ENCODE peak calls at places on chromosomes 6 and 20, in nine cellular contexts. J, V, Q, F, D, X, C, O and B are unnamed samples.
A peak's percentile ranks its signal among the peaks of the same experiment; 100 is the strongest.

GRCh38 chr20:278607-279571 is 11.7 kb downstream of the C20orf96 start:
- DNase-seq in X (no peak), V (no peak), Q (no peak), C (peak; percentile 53), D (no peak), J (no peak), F (no peak), O (peak; percentile 28), B (no peak)

GRCh38 chr20:63495771-63496403 is 3.0 kb downstream of the EEF1A2 start:
- DNase-seq in V (peak; percentile 78), X (peak; percentile 57), F (peak; percentile 44), J (peak; percentile 43), D (no peak), O (peak; percentile 72), C (peak; percentile 65), Q (peak; percentile 79), B (peak; percentile 74)

GRCh38 chr6:43304361-43304760 is 4.3 kb downstream of the CRIP3 start:
- DNase-seq in O (no peak), Q (no peak), C (no peak), X (no peak), F (no peak), J (no peak), V (no peak), D (no peak), B (no peak)

GRCh38 chr20:62760536-62761057 is 35.7 kb upstream of the MRGBP start:
- DNase-seq in D (no peak), O (no peak), Q (no peak), F (no peak), V (peak; percentile 33), C (no peak), X (no peak), J (no peak), B (no peak)

GRCh38 chr6:75601608-75602163 is at the start of gene SENP6:
- DNase-seq in V (peak; percentile 89), Q (peak; percentile 75), X (peak; percentile 73), O (peak; percentile 79), C (peak; percentile 85), F (peak; percentile 86), D (peak; percentile 27), J (peak; percentile 76), B (peak; percentile 69)

GRCh38 chr20:45433316-45433715 is 17.4 kb downstream of the PIGT start:
- DNase-seq in X (no peak), V (no peak), Q (no peak), O (no peak), F (no peak), D (no peak), J (peak; percentile 95), C (peak; percentile 81), B (no peak)

GRCh38 chr20:38485041-38485440 is 12.4 kb downstream of the RALGAPB start:
- DNase-seq in D (no peak), O (no peak), C (no peak), J (no peak), V (no peak), F (peak; percentile 56), Q (no peak), X (no peak), B (no peak)

GRCh38 chr6:154408906-154409500 is 52.4 kb upstream of the IPCEF1 start:
- DNase-seq in X (no peak), V (no peak), C (no peak), Q (no peak), O (peak; percentile 21), F (peak; percentile 65), J (peak; percentile 75), D (no peak), B (no peak)

GRCh38 chr6:111846511-111847409 is 26.5 kb downstream of the FYN start:
- DNase-seq in F (no peak), D (no peak), X (no peak), Q (no peak), V (no peak), C (peak; percentile 66), J (no peak), O (peak; percentile 78), B (no peak)

GRCh38 chr6:166289181-166290061 is 18.8 kb downstream of the PRR18 start:
- DNase-seq in V (no peak), C (no peak), X (no peak), F (no peak), D (no peak), O (no peak), Q (no peak), J (no peak), B (no peak)

GRCh38 chr20:1774479-1774878 is 116.9 kb upstream of the SIRPG start:
- DNase-seq in J (no peak), X (no peak), F (no peak), O (no peak), D (no peak), V (no peak), Q (no peak), C (no peak), B (no peak)

GRCh38 chr20:60048634-60049578 is 90.7 kb downstream of the CDH26 start:
- DNase-seq in Q (no peak), C (no peak), O (no peak), J (no peak), V (no peak), D (no peak), F (no peak), X (no peak), B (no peak)

GRCh38 chr20:47438464-47439381 is 63.0 kb upstream of the NCOA3 start:
- DNase-seq in V (no peak), O (no peak), C (no peak), Q (no peak), D (peak; percentile 33), J (no peak), X (peak; percentile 5), F (no peak), B (no peak)

GRCh38 chr20:38610521-38610920 is 8.9 kb downstream of the ARHGAP40 start:
- DNase-seq in J (no peak), D (no peak), V (no peak), Q (no peak), X (no peak), F (no peak), C (no peak), O (no peak), B (no peak)

DNA sequence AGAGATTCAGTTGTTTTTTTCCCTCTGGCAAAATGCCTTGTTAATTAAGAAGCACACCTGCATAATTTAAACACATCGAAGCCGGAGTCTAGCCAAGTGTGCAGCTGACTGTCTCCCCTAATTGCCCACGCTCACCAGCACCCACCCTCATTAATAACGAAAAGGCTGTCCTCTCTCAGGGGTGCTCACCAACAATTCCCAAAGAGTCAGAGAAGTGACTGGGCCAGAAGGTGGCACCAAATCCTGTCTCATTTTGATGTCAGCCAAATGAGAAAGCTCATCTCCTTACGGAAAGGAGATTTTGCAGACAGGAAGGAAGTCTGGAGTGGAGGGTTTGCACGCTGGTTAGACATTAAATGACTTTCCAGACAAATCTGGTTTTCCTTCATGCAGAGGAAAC is 60.7 kb upstream of the MC3R start:
- DNase-seq in J (no peak), D (no peak), V (no peak), O (no peak), Q (no peak), C (no peak), F (no peak), X (no peak), B (no peak)
- H3K9me3 ChIP-seq in J (no peaks in the 10 kb centered on the region), D (no peaks in the 10 kb centered on the region), V (no peaks in the 10 kb centered on the region), O (no peaks in the 10 kb centered on the region), Q (no peaks in the 10 kb centered on the region), C (no peaks in the 10 kb centered on the region), F (peaks cover 3% of the 10 kb centered on the region), X (no peaks in the 10 kb centered on the region), B (no peaks in the 10 kb centered on the region)

GRCh38 chr20:24303393-24303792 is 166.0 kb upstream of the SYNDIG1 start:
- DNase-seq in Q (no peak), V (no peak), D (no peak), O (no peak), F (no peak), X (no peak), J (peak; percentile 7), C (no peak), B (no peak)

GRCh38 chr20:24296477-24297380 is 172.7 kb upstream of the SYNDIG1 start:
- DNase-seq in F (no peak), Q (no peak), J (no peak), D (no peak), V (no peak), C (no peak), X (no peak), O (no peak), B (no peak)

GRCh38 chr20:24297928-24298327 is 171.5 kb upstream of the SYNDIG1 start:
- DNase-seq in J (no peak), F (no peak), Q (no peak), X (no peak), O (no peak), V (no peak), C (no peak), D (no peak), B (no peak)
- H3K9me3 ChIP-seq in J (no peaks in the 10 kb centered on the region), F (no peaks in the 10 kb centered on the region), Q (no peaks in the 10 kb centered on the region), X (no peaks in the 10 kb centered on the region), O (no peaks in the 10 kb centered on the region), V (no peaks in the 10 kb centered on the region), C (no peaks in the 10 kb centered on the region), D (no peaks in the 10 kb centered on the region), B (no peaks in the 10 kb centered on the region)

GRCh38 chr20:54995553-54995952 is 520.2 kb downstream of the DOK5 start:
- DNase-seq in D (no peak), Q (no peak), F (no peak), V (no peak), O (no peak), X (no peak), C (no peak), J (no peak), B (no peak)
- H3K9me3 ChIP-seq in D (peaks cover 7% of the 10 kb centered on the region), Q (no peaks in the 10 kb centered on the region), F (peaks cover 7% of the 10 kb centered on the region), V (no peaks in the 10 kb centered on the region), O (no peaks in the 10 kb centered on the region), X (no peaks in the 10 kb centered on the region), C (no peaks in the 10 kb centered on the region), J (no peaks in the 10 kb centered on the region), B (no peaks in the 10 kb centered on the region)

GRCh38 chr6:169991913-169992312 is 240.5 kb downstream of the ERMARD start:
- DNase-seq in J (no peak), V (no peak), O (no peak), F (no peak), Q (no peak), C (no peak), X (peak; percentile 10), D (no peak), B (no peak)

GRCh38 chr6:169988769-169989550 is 237.5 kb downstream of the ERMARD start:
- DNase-seq in D (no peak), V (no peak), C (no peak), F (no peak), Q (no peak), O (no peak), J (no peak), X (no peak), B (no peak)

GRCh38 chr6:169991031-169991390 is 239.6 kb downstream of the ERMARD start:
- DNase-seq in O (no peak), D (no peak), F (no peak), C (no peak), X (no peak), J (no peak), Q (peak; percentile 13), V (no peak), B (no peak)

GRCh38 chr6:169989594-169989993 is 238.2 kb downstream of the ERMARD start:
- DNase-seq in X (no peak), D (no peak), Q (no peak), J (no peak), O (no peak), C (no peak), F (no peak), V (no peak), B (no peak)

GRCh38 chr6:169990095-169991030 is 238.9 kb downstream of the ERMARD start:
- DNase-seq in J (no peak), Q (peak; percentile 25), X (no peak), D (no peak), C (no peak), O (peak; percentile 57), V (no peak), F (peak; percentile 26), B (peak; percentile 13)
- H3K9me3 ChIP-seq in J (no peaks in the 10 kb centered on the region), Q (no peaks in the 10 kb centered on the region), X (no peaks in the 10 kb centered on the region), D (no peaks in the 10 kb centered on the region), C (no peaks in the 10 kb centered on the region), O (no peaks in the 10 kb centered on the region), V (no peaks in the 10 kb centered on the region), F (no peaks in the 10 kb centered on the region), B (no peaks in the 10 kb centered on the region)